ENCODE peak calls at places on chromosomes 5 and 9, in nine cellular contexts. E, U, N, X, M, O, H, F and C are unnamed samples.

GRCh38 chr5:9468070-9468388 is 77.8 kb downstream of the SEMA5A start:
- DNase-seq in O (no peak), E (no peak), H (peak; percentile 66), N (no peak), F (no peak), X (peak; percentile 20), M (no peak), U (peak; percentile 74), C (peak; percentile 61)

GRCh38 chr5:160492565-160492964 is 70.9 kb downstream of the PTTG1 start:
- DNase-seq in U (no peak), O (no peak), M (no peak), N (no peak), H (no peak), E (no peak), X (no peak), F (no peak), C (no peak)

GRCh38 chr9:126483468-126484056 is 130.2 kb upstream of the LMX1B start:
- DNase-seq in H (no peak), N (peak; percentile 21), X (no peak), O (no peak), E (peak; percentile 56), F (no peak), U (no peak), M (no peak), C (no peak)

GRCh38 chr5:107809201-107810034 is 138.7 kb upstream of the EFNA5 start:
- DNase-seq in X (no peak), F (no peak), U (peak; percentile 18), H (no peak), O (no peak), N (no peak), E (peak; percentile 54), M (no peak), C (peak; percentile 75)

GRCh38 chr5:145938699-145939531 is 2.5 kb downstream of the SH3RF2 start:
- DNase-seq in O (peak; percentile 57), M (no peak), E (no peak), F (no peak), N (no peak), H (no peak), X (no peak), U (no peak), C (peak; percentile 94)

GRCh38 chr5:34930870-34931269 is 1.5 kb downstream of the DNAJC21 start:
- DNase-seq in X (no peak), O (no peak), N (no peak), M (no peak), E (no peak), U (no peak), F (no peak), H (no peak), C (no peak)

GRCh38 chr9:82332018-82332773 is 343.6 kb downstream of the SPATA31D1 start:
- DNase-seq in N (no peak), H (peak; percentile 60), M (no peak), X (no peak), F (no peak), U (peak; percentile 50), O (peak; percentile 57), E (no peak), C (peak; percentile 94)

GRCh38 chr5:112127856-112128255 is 291.2 kb downstream of the EPB41L4A start:
- DNase-seq in H (no peak), F (no peak), M (no peak), X (no peak), E (no peak), N (no peak), U (no peak), O (no peak), C (no peak)

GRCh38 chr5:135453613-135454012 is 1.5 kb upstream of the TIFAB start:
- DNase-seq in H (no peak), U (no peak), E (no peak), O (no peak), F (no peak), M (no peak), N (no peak), X (no peak), C (no peak)

GRCh38 chr9:134099123-134099761 is 31.4 kb upstream of the BRD3 start:
- DNase-seq in U (no peak), H (no peak), M (peak; percentile 54), F (no peak), O (peak; percentile 88), N (no peak), X (no peak), E (peak; percentile 81), C (peak; percentile 67)

GRCh38 chr5:79935992-79936643 is 54.9 kb downstream of the MTX3 start:
- DNase-seq in N (no peak), M (no peak), U (peak; percentile 32), E (no peak), F (no peak), X (no peak), H (no peak), O (no peak), C (no peak)

GRCh38 chr9:77751341-77752091 is 103.4 kb upstream of the GNA14 start:
- DNase-seq in M (peak; percentile 15), E (peak; percentile 62), N (no peak), U (peak; percentile 58), F (peak; percentile 75), O (peak; percentile 86), H (peak; percentile 26), X (peak; percentile 86), C (peak; percentile 88)

GRCh38 chr5:173711466-173711865 is 95.0 kb upstream of the BOD1 start:
- DNase-seq in O (no peak), H (no peak), F (no peak), N (no peak), X (no peak), M (no peak), E (no peak), U (no peak), C (no peak)

GRCh38 chr9:2916382-2916985 is 72.6 kb upstream of the PUM3 start:
- DNase-seq in M (no peak), F (no peak), U (no peak), O (no peak), N (no peak), E (no peak), H (no peak), X (no peak), C (peak; percentile 35)

GRCh38 chr5:109585012-109585599 is 104.6 kb upstream of the MAN2A1 start:
- DNase-seq in N (no peak), U (no peak), F (no peak), X (no peak), M (no peak), E (no peak), H (no peak), O (no peak), C (no peak)

GRCh38 chr5:132267931-132268501 is 10.5 kb downstream of the PDLIM4 start:
- DNase-seq in X (peak; percentile 77), N (no peak), E (no peak), U (no peak), O (no peak), H (no peak), M (no peak), F (peak; percentile 47), C (no peak)

GRCh38 chr5:143543358-143544255 is 140.1 kb upstream of the NR3C1 start:
- DNase-seq in H (no peak), E (no peak), F (no peak), O (no peak), N (no peak), M (no peak), X (no peak), U (no peak), C (no peak)

GRCh38 chr5:10434392-10434791 is 7.3 kb upstream of the ROPN1L start:
- DNase-seq in E (no peak), F (no peak), U (no peak), M (no peak), N (no peak), H (no peak), X (no peak), O (no peak), C (no peak)

GRCh38 chr9:78882501-78882900 is 585.6 kb downstream of the PSAT1 start:
- DNase-seq in M (no peak), N (no peak), E (no peak), U (no peak), O (no peak), H (no peak), X (no peak), F (no peak), C (no peak)

GRCh38 chr9:121841771-121842611 is 190.6 kb downstream of the DAB2IP start:
- DNase-seq in E (no peak), M (no peak), O (no peak), N (no peak), X (no peak), U (no peak), F (no peak), H (no peak), C (no peak)

GRCh38 chr5:23446436-23446835 is 61.0 kb upstream of the PRDM9 start:
- DNase-seq in N (no peak), O (peak; percentile 43), H (no peak), M (no peak), F (no peak), U (no peak), E (no peak), X (no peak), C (no peak)

GRCh38 chr5:91219141-91219802 is 163.8 kb downstream of the ARRDC3 start:
- DNase-seq in F (no peak), H (peak; percentile 32), N (no peak), X (peak; percentile 21), O (peak; percentile 50), U (peak; percentile 30), M (no peak), E (no peak), C (peak; percentile 71)

GRCh38 chr5:106737111-106737510 is 933.6 kb downstream of the EFNA5 start:
- DNase-seq in N (no peak), O (no peak), H (no peak), U (no peak), X (no peak), F (no peak), M (no peak), E (no peak), C (peak; percentile 48)

GRCh38 chr5:83721878-83722779 is 1.5 kb upstream of the HAPLN1 start:
- DNase-seq in F (peak; percentile 63), N (peak; percentile 59), H (peak; percentile 11), E (peak; percentile 16), M (no peak), U (no peak), O (peak; percentile 77), X (peak; percentile 79), C (peak; percentile 97)

GRCh38 chr9:86902606-86903460 is 44.5 kb downstream of the GAS1 start:
- DNase-seq in F (no peak), O (no peak), H (no peak), M (no peak), X (no peak), N (no peak), E (no peak), U (no peak), C (no peak)

GRCh38 chr9:31210982-31211570 is 1173.4 kb upstream of the ACO1 start:
- DNase-seq in X (no peak), U (no peak), M (no peak), F (no peak), O (no peak), E (no peak), N (peak; percentile 38), H (no peak), C (peak; percentile 92)

GRCh38 chr5:43602456-43602817 is 543 bp upstream of the NNT start:
- DNase-seq in N (no peak), O (peak; percentile 65), H (no peak), X (peak; percentile 23), E (peak; percentile 83), M (peak; percentile 47), U (peak; percentile 24), F (peak; percentile 27), C (peak; percentile 89)

GRCh38 chr9:134381671-134382505 is 55.6 kb downstream of the RXRA start:
- DNase-seq in H (no peak), F (no peak), E (no peak), O (peak; percentile 54), M (no peak), U (no peak), N (peak; percentile 71), X (no peak), C (peak; percentile 58)

GRCh38 chr5:17105744-17106450 is 111.5 kb upstream of the BASP1 start:
- DNase-seq in N (no peak), M (no peak), U (peak; percentile 70), F (no peak), E (no peak), O (no peak), H (peak; percentile 46), X (no peak), C (no peak)

GRCh38 chr9:127567119-127567897 is 44.8 kb upstream of the STXBP1 start:
- DNase-seq in E (no peak), N (peak; percentile 85), U (no peak), X (no peak), M (no peak), F (no peak), H (no peak), O (peak; percentile 75), C (peak; percentile 64)

GRCh38 chr9:114477642-114478041 is 27.6 kb downstream of the WHRN start:
- DNase-seq in X (no peak), F (no peak), M (no peak), H (no peak), U (no peak), N (no peak), E (no peak), O (no peak), C (no peak)